ENCODE peak calls at places on chromosomes 6 and 20, in four cellular contexts. L, N, X and H are unnamed samples.

GRCh38 chr6:73227606-73228255 is 2.4 kb upstream of the KHDC1L start:
- DNase-seq in N (no peak), L (no peak), X (no peak), H (no peak)

GRCh38 chr6:16684896-16685554 is 76.2 kb downstream of the ATXN1 start:
- DNase-seq in L (no peak), X (no peak), N (no peak), H (peak)

GRCh38 chr6:16514249-16514648 is 247.0 kb downstream of the ATXN1 start:
- DNase-seq in L (peak), X (no peak), N (no peak), H (peak)

GRCh38 chr6:72219536-72219935 is 333.2 kb downstream of the RIMS1 start:
- DNase-seq in X (no peak), L (no peak), N (no peak), H (no peak)

GRCh38 chr6:159969204-159969912 is 476 bp downstream of the IGF2R start:
- DNase-seq in N (peak), X (no peak), L (peak), H (no peak)

GRCh38 chr20:31494131-31494530 is 19.0 kb downstream of the REM1 start:
- DNase-seq in L (peak), X (no peak), N (peak), H (peak)

GRCh38 chr20:17835941-17836861 is 132.4 kb downstream of the SNX5 start:
- DNase-seq in X (peak), N (no peak), L (no peak), H (no peak)

GRCh38 chr6:106145144-106145543 is 59.0 kb downstream of the PRDM1 start:
- DNase-seq in L (no peak), X (no peak), N (no peak), H (no peak)

GRCh38 chr6:25769983-25770382 is 15.4 kb downstream of the SLC17A4 start:
- DNase-seq in L (no peak), N (no peak), X (no peak), H (no peak)

GRCh38 chr6:99604161-99605073 is 2.2 kb upstream of the PRDM13 start:
- DNase-seq in N (peak), L (no peak), X (no peak), H (no peak)